ENCODE peak calls at places on chromosomes 4 and X, in six cellular contexts. W is left cardiac atrium, F is memory B cell, P is EL, D is bronchial epithelial cell, R is cardiac fibroblast. J is an unnamed sample.

GRCh38 chr4:1044469-1045192 is 33.2 kb downstream of the FGFRL1 start:
- DNase-seq in F (no peak), R (no peak), P (no peak), W (peak; percentile 24), D (no peak), J (no peak)

GRCh38 chr4:11949355-11949754 is 520.7 kb upstream of the HS3ST1 start:
- DNase-seq in W (no peak), P (no peak), D (no peak), R (no peak), F (no peak), J (no peak)

GRCh38 chrX:15675490-15675921 is 10.9 kb upstream of the CLTRN start:
- DNase-seq in D (peak; percentile 77), W (peak; percentile 89), R (no peak), P (no peak), F (no peak), J (peak; percentile 86)

GRCh38 chrX:144275403-144275802 is 391.5 kb downstream of the UBE2NL start:
- DNase-seq in D (peak; percentile 28), F (no peak), P (no peak), W (no peak), R (no peak), J (peak; percentile 32)

GRCh38 chr4:15143551-15143950 is 141.3 kb downstream of the CPEB2 start:
- DNase-seq in P (no peak), R (no peak), D (no peak), F (no peak), W (no peak), J (no peak)

GRCh38 chr4:1241466-1241935 is 7.4 kb downstream of the CTBP1 start:
- DNase-seq in W (no peak), P (no peak), R (no peak), F (no peak), D (no peak), J (no peak)

GRCh38 chrX:17792842-17793241 is 55.5 kb downstream of the SCML1 start:
- DNase-seq in D (no peak), W (no peak), P (no peak), R (no peak), F (no peak), J (no peak)

GRCh38 chr4:73533515-73534422 is 52.2 kb downstream of the AFM start:
- DNase-seq in F (no peak), P (no peak), R (no peak), D (no peak), W (no peak), J (no peak)

GRCh38 chr4:77617203-77617602 is 11.6 kb downstream of the CXCL13 start:
- DNase-seq in R (peak; percentile 45), F (no peak), P (peak; percentile 39), D (peak; percentile 94), W (no peak), J (no peak)

GRCh38 chrX:47191806-47192401 is 1.7 kb upstream of the UBA1 start:
- DNase-seq in P (no peak), R (no peak), W (peak; percentile 4), D (no peak), F (no peak), J (no peak)

GRCh38 chr4:78551420-78552351 is at the start of gene ANXA3:
- DNase-seq in R (no peak), P (no peak), F (peak; percentile 35), W (peak; percentile 57), D (no peak), J (peak; percentile 28)

GRCh38 chr4:7426525-7427171 is 8.1 kb downstream of the PSAPL1 start:
- DNase-seq in D (no peak), P (no peak), W (no peak), F (no peak), R (no peak), J (no peak)

GRCh38 chrX:151974336-151975227 is at the start of gene GABRE:
- DNase-seq in F (no peak), W (peak; percentile 50), D (no peak), P (peak; percentile 50), R (peak; percentile 42), J (no peak)

GRCh38 chr4:87024181-87024580 is 89.4 kb downstream of the AFF1 start:
- DNase-seq in W (no peak), P (no peak), D (no peak), F (no peak), R (no peak), J (no peak)

GRCh38 chr4:38917481-38918025 is 49.9 kb downstream of the FAM114A1 start:
- DNase-seq in D (no peak), R (peak; percentile 50), F (no peak), W (no peak), P (peak; percentile 58), J (no peak)

GRCh38 chr4:26256016-26256415 is 64.8 kb upstream of the RBPJ start:
- DNase-seq in R (no peak), D (no peak), F (no peak), W (no peak), P (no peak), J (no peak)

GRCh38 chr4:136927172-136927571 is 605.1 kb downstream of the PCDH18 start:
- DNase-seq in F (no peak), R (peak; percentile 65), P (peak; percentile 52), D (peak; percentile 61), W (no peak), J (no peak)

GRCh38 chr4:167176723-167177367 is 57.4 kb downstream of the SPOCK3 start:
- DNase-seq in R (no peak), P (no peak), W (no peak), D (no peak), F (no peak), J (peak; percentile 43)

GRCh38 chrX:104136241-104137019 is 20.4 kb downstream of the SLC25A53 start:
- DNase-seq in F (peak; percentile 49), W (peak; percentile 68), R (peak; percentile 92), P (peak; percentile 79), D (peak; percentile 64), J (peak; percentile 69)

GRCh38 chrX:148382983-148383382 is 117.4 kb upstream of the AFF2 start:
- DNase-seq in R (no peak), P (no peak), F (no peak), D (no peak), W (no peak), J (no peak)

GRCh38 chr4:24392613-24393012 is 191.7 kb downstream of the DHX15 start:
- DNase-seq in W (no peak), R (no peak), P (no peak), F (no peak), D (no peak), J (no peak)

GRCh38 chr4:175443547-175443946 is 368.5 kb downstream of the GPM6A start:
- DNase-seq in D (no peak), F (no peak), W (no peak), P (no peak), R (no peak), J (no peak)

GRCh38 chrX:47129157-47129878 is 15.2 kb downstream of the NDUFB11 start:
- DNase-seq in R (peak; percentile 97), D (peak; percentile 89), W (peak; percentile 90), P (peak; percentile 93), F (peak; percentile 87), J (peak; percentile 95)

GRCh38 chr4:140296335-140296753 is 77.1 kb upstream of the SCOC start:
- DNase-seq in P (peak; percentile 91), F (no peak), D (peak; percentile 39), R (peak; percentile 87), W (peak; percentile 51), J (peak; percentile 50)

GRCh38 chrX:97860206-97860605 is 976.5 kb downstream of the RPA4 start:
- DNase-seq in D (peak; percentile 47), W (no peak), P (peak; percentile 41), R (no peak), F (no peak), J (no peak)

GRCh38 chr4:179125870-179126269 is 1683.6 kb upstream of the AGA start:
- DNase-seq in P (no peak), W (no peak), D (no peak), R (no peak), F (no peak), J (no peak)

GRCh38 chrX:15404712-15405111 is 20.5 kb upstream of the VEGFD start:
- DNase-seq in F (no peak), W (peak; percentile 21), D (no peak), P (no peak), R (peak; percentile 74), J (no peak)

GRCh38 chr4:115101675-115102074 is 11.7 kb downstream of the NDST4 start:
- DNase-seq in R (no peak), F (no peak), P (no peak), W (no peak), D (no peak), J (no peak)

GRCh38 chrX:72258174-72258573 is 18.9 kb downstream of the RPS4X start:
- DNase-seq in F (no peak), W (no peak), R (peak; percentile 87), D (no peak), P (peak; percentile 81), J (no peak)

J was measured in NCI-H345.